ENCODE peak calls at places on chromosomes 11 and 22, in seven cellular contexts. I is sigmoid colon, J is upper lobe of left lung, Y is suprapubic skin, D is transverse colon, V is prostate gland, B is spleen. T is an unnamed sample.

GRCh38 chr22:39940757-39941305 is 19.4 kb upstream of the TMA7B start:
- DNase-seq in B (no peak), I (no peak), D (no peak), Y (no peak), V (no peak), J (no peak), T (no peak)

GRCh38 chr11:129242855-129243254 is 50.7 kb upstream of the ARHGAP32 start:
- DNase-seq in B (no peak), I (no peak), J (no peak), D (no peak), V (no peak), Y (no peak), T (no peak)

GRCh38 chr22:43789452-43789851 is 22.7 kb downstream of the EFCAB6 start:
- DNase-seq in Y (peak; percentile 68), J (peak; percentile 30), V (no peak), I (peak; percentile 89), D (peak; percentile 29), B (no peak), T (no peak)

GRCh38 chr22:24120029-24120428 is 61.3 kb upstream of the SUSD2 start:
- DNase-seq in B (no peak), D (no peak), Y (no peak), I (no peak), J (no peak), V (no peak), T (no peak)

GRCh38 chr11:66048525-66049313 is at the start of gene GAL3ST3:
- DNase-seq in J (no peak), Y (no peak), I (no peak), B (peak; percentile 72), V (no peak), D (no peak), T (no peak)

GRCh38 chr11:102478660-102479245 is 26.2 kb upstream of the TMEM123 start:
- DNase-seq in I (no peak), J (no peak), B (no peak), V (no peak), Y (no peak), D (no peak), T (no peak)

GRCh38 chr22:23763579-23764331 is 965 bp downstream of the C22orf15 start:
- DNase-seq in V (no peak), D (no peak), B (peak; percentile 92), I (no peak), Y (no peak), J (peak; percentile 41), T (no peak)

GRCh38 chr11:19183641-19184040 is 18.1 kb downstream of the CSRP3 start:
- DNase-seq in I (no peak), J (no peak), B (no peak), V (no peak), D (no peak), Y (no peak), T (no peak)

GRCh38 chr11:46278387-46279173 is 1.1 kb downstream of the CREB3L1 start:
- DNase-seq in J (peak; percentile 67), B (no peak), I (peak; percentile 74), Y (no peak), D (peak; percentile 79), V (peak; percentile 71), T (no peak)

GRCh38 chr11:18253222-18253621 is 4.8 kb upstream of the SAA2 start:
- DNase-seq in I (no peak), V (no peak), D (no peak), J (no peak), B (no peak), Y (no peak), T (no peak)

GRCh38 chr11:134537941-134538340 is 125.9 kb upstream of the B3GAT1 start:
- DNase-seq in V (no peak), I (no peak), B (no peak), Y (peak; percentile 17), D (no peak), J (peak; percentile 8), T (no peak)

GRCh38 chr11:78666675-78667129 is 92.0 kb upstream of the NARS2 start:
- DNase-seq in D (no peak), B (no peak), I (no peak), J (no peak), V (no peak), Y (no peak), T (no peak)

GRCh38 chr11:19511413-19512183 is 201.0 kb upstream of the NAV2 start:
- DNase-seq in I (peak; percentile 71), Y (no peak), V (no peak), J (no peak), D (peak; percentile 10), B (no peak), T (peak; percentile 92)

GRCh38 chr11:63922673-63923192 is 5.8 kb upstream of the RCOR2 start:
- DNase-seq in V (no peak), Y (no peak), B (no peak), J (no peak), D (no peak), I (no peak), T (no peak)

GRCh38 chr11:70281114-70281729 is 10.7 kb downstream of the PPFIA1 start:
- DNase-seq in I (peak; percentile 79), D (no peak), V (no peak), Y (no peak), B (no peak), J (no peak), T (no peak)

GRCh38 chr11:70624598-70624993 is 226.3 kb downstream of the CTTN start:
- DNase-seq in D (no peak), V (no peak), B (no peak), I (no peak), Y (no peak), J (no peak), T (no peak)

GRCh38 chr11:114163830-114164401 is 104.4 kb downstream of the ZBTB16 start:
- DNase-seq in V (peak; percentile 83), J (no peak), Y (no peak), D (peak; percentile 52), I (peak; percentile 95), B (no peak), T (no peak)

GRCh38 chr11:28100665-28101064 is 7.3 kb downstream of the KIF18A start:
- DNase-seq in J (no peak), B (no peak), D (no peak), V (no peak), Y (no peak), I (no peak), T (no peak)
- H3K36me3 ChIP-seq in J (no peaks in the 10 kb centered on the region), B (peaks cover 4% of the 10 kb centered on the region), D (no peaks in the 10 kb centered on the region), V (no peaks in the 10 kb centered on the region), Y (no peaks in the 10 kb centered on the region), I (no peaks in the 10 kb centered on the region), T (no peaks in the 10 kb centered on the region)

DNA sequence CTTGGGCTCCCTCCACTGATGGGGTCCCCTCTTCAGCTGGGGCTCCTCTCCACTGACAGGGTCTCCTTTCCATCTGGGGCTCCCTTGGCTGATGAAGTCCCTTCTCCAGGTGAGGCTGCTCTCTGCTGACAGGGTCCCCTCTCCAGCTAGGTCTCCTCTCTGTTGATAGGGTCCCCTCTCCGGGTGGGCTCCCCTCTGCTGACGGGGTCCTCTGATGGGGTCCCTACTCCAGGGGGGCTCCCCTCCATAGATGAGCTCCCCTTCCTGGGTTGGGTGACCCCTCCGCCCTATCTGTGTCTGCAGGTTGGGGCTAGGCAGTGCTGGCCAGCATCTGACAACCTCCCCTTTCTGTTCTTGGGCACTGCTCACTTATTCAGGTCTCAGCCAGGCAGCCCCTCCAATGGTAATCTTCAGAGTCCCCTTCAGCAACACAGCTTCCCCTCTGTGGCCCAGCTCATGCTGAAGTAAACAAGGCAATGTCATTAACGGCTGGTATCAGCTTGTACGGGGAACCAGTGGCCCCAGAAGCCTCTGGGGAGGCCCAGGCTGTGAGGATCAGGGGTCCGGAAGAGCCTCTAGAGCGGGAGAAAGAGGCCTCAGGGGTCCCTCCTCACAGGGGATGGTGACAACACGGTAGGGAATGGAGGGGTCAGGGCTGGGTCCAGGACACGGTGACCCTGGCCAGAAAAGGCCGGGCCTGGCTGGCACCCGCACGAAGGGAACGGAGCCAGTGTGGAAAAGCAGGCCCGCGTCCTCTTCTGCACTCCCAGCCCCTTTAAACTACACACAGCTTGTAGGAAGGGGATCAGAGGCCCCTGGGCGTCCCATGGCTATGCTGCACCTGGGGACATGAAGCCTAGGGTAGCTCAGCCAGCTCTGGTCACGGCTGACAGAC is 9.6 kb upstream of the CD81 start:
- DNase-seq in V (no peak), I (no peak), J (no peak), B (peak; percentile 47), D (no peak), Y (no peak), T (no peak)
- H3K27me3 ChIP-seq in V (no peaks in the 10 kb centered on the region), I (no peaks in the 10 kb centered on the region), J (no peaks in the 10 kb centered on the region), B (no peaks in the 10 kb centered on the region), D (no peaks in the 10 kb centered on the region), Y (no peaks in the 10 kb centered on the region), T (no peaks in the 10 kb centered on the region)

GRCh38 chr11:121670792-121671275 is 218.1 kb upstream of the SORL1-AS1 start:
- DNase-seq in I (no peak), B (no peak), D (no peak), J (no peak), Y (no peak), V (no peak), T (no peak)

GRCh38 chr11:121671276-121672168 is 218.8 kb upstream of the SORL1-AS1 start:
- DNase-seq in V (no peak), Y (no peak), J (no peak), B (no peak), I (no peak), D (no peak), T (no peak)

GRCh38 chr11:121669422-121669821 is 216.7 kb upstream of the SORL1-AS1 start:
- DNase-seq in I (no peak), D (no peak), J (no peak), V (no peak), B (no peak), Y (no peak), T (no peak)

DNA sequence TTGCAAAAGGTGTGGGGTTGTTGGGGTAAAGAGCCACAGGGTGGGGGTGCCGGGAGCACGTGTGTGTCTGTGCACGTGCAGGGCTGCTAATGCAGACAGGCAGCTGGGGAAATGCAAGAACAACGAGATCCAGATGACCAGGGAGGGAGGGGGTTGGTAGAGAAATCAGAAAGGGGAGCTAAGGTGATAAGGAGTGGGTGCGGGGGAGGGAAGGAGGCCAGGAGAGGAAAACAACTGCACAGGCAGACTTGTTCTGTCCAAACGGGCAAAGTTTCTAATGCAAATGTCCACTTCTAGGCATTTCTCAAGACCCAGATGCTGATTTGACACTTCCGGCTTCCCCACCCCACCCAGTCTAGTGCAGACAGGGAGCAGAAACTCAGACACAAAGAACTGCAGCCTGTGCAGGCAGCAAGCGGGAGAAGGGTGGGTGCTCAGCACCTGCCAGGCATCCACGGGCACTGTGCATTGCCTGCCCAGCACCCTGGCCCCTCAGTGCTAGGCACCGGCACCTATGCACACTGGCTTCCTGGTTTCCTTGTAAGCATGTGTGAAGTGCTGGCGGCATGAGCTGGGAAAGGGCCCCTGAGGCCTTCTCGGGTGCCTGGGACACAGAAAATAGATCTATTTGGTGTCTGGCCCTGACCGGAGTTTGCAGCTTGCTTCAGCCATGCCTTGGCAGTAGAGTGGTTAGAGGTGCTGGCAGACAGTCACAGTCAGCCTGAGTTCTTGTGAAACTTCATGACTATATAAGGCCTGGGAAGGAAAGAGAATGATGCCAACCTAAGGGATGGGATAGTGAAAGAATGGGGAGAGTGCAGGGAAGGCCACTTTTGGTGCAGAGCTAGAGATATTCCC is 220.1 kb upstream of the SORL1-AS1 start:
- DNase-seq in I (peak; percentile 85), V (no peak), B (no peak), J (no peak), Y (no peak), D (no peak), T (peak; percentile 75)
- TF ChIP-seq POLR2AphosphoS5 in I (peak; percentile 52), V (no peak), B (no peak), J (no peak), Y (no peak), D (no peak), T (no peak)

DNA sequence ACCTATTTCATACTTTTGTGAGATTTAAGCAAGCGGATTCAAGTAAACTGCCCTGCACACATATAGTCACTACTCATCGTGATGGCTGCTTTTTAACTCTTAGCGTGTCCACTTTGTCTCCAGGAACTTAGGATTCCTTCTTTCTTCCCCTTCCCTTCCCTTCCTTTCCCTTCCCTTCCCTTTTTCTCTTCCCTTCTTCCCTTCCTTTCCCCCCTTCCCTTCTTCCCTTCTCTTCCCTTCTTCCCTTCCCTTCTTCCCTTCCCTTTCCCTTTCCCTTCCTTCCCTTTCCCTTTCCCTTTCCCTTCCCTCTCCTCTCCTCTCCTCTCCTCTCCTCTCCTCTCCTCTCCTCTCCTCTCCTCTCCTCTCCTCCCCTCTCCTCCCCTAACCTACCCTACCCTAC is 65.9 kb downstream of the LIF start:
- DNase-seq in J (no peak), D (no peak), I (no peak), B (no peak), V (no peak), Y (no peak), T (no peak)
- H3K36me3 ChIP-seq in J (no peaks in the 10 kb centered on the region), D (no peaks in the 10 kb centered on the region), I (no peaks in the 10 kb centered on the region), B (no peaks in the 10 kb centered on the region), V (no peaks in the 10 kb centered on the region), Y (no peaks in the 10 kb centered on the region), T (no peaks in the 10 kb centered on the region)

T was measured in vagina.